ENCODE peak calls at places on chromosome 3, in eight cellular contexts. One of them, this sample, is unnamed.
A peak's percentile ranks its signal among the peaks of the same experiment; 100 is the strongest.

GRCh38 chr3:106560451-106560966 is 691.7 kb upstream of the CBLB start:
- DNase-seq in T-helper 1 cell: no peak
- DNase-seq in activated effector memory CD4-positive, alpha-beta T cell treated with Interleukin-2 at 50 U/mL for 16 hours: no peak
- DNase-seq in GM23338: no peak
- DNase-seq in brain microvascular endothelial cell: peak; percentile 36
- DNase-seq in SJSA1: no peak
- DNase-seq in left lung: no peak
- DNase-seq in Kasumi-1: no peak
- DNase-seq in this sample: peak; percentile 16

GRCh38 chr3:63918321-63918720 is 6.1 kb upstream of the SCAANT1 start:
- DNase-seq in T-helper 1 cell: no peak
- DNase-seq in activated effector memory CD4-positive, alpha-beta T cell treated with Interleukin-2 at 50 U/mL for 16 hours: no peak
- DNase-seq in GM23338: no peak
- DNase-seq in brain microvascular endothelial cell: peak; percentile 18
- DNase-seq in SJSA1: no peak
- DNase-seq in left lung: no peak
- DNase-seq in Kasumi-1: no peak
- DNase-seq in this sample: no peak

GRCh38 chr3:69354948-69355347 is 30.9 kb downstream of the FRMD4B start:
- DNase-seq in T-helper 1 cell: no peak
- DNase-seq in activated effector memory CD4-positive, alpha-beta T cell treated with Interleukin-2 at 50 U/mL for 16 hours: no peak
- DNase-seq in GM23338: no peak
- DNase-seq in brain microvascular endothelial cell: peak; percentile 34
- DNase-seq in SJSA1: no peak
- DNase-seq in left lung: no peak
- DNase-seq in Kasumi-1: no peak
- DNase-seq in this sample: peak; percentile 79

GRCh38 chr3:187012609-187013051 is 82.3 kb downstream of the ST6GAL1 start:
- DNase-seq in T-helper 1 cell: peak; percentile 29
- DNase-seq in activated effector memory CD4-positive, alpha-beta T cell treated with Interleukin-2 at 50 U/mL for 16 hours: no peak
- DNase-seq in GM23338: no peak
- DNase-seq in brain microvascular endothelial cell: no peak
- DNase-seq in SJSA1: no peak
- DNase-seq in left lung: no peak
- DNase-seq in Kasumi-1: no peak
- DNase-seq in this sample: peak; percentile 95

GRCh38 chr3:110526732-110527727 is 544.6 kb upstream of the NECTIN3 start:
- DNase-seq in T-helper 1 cell: no peak
- DNase-seq in activated effector memory CD4-positive, alpha-beta T cell treated with Interleukin-2 at 50 U/mL for 16 hours: no peak
- DNase-seq in GM23338: peak; percentile 61
- DNase-seq in brain microvascular endothelial cell: peak; percentile 94
- DNase-seq in SJSA1: peak; percentile 81
- DNase-seq in left lung: no peak
- DNase-seq in Kasumi-1: no peak
- DNase-seq in this sample: peak; percentile 82

GRCh38 chr3:176275113-176275512 is 922.2 kb downstream of the TBL1XR1 start:
- DNase-seq in T-helper 1 cell: no peak
- DNase-seq in activated effector memory CD4-positive, alpha-beta T cell treated with Interleukin-2 at 50 U/mL for 16 hours: no peak
- DNase-seq in GM23338: no peak
- DNase-seq in brain microvascular endothelial cell: no peak
- DNase-seq in SJSA1: no peak
- DNase-seq in left lung: no peak
- DNase-seq in Kasumi-1: no peak
- DNase-seq in this sample: no peak

GRCh38 chr3:112688819-112689218 is 47.9 kb upstream of the CCDC80 start:
- DNase-seq in T-helper 1 cell: no peak
- DNase-seq in activated effector memory CD4-positive, alpha-beta T cell treated with Interleukin-2 at 50 U/mL for 16 hours: no peak
- DNase-seq in GM23338: no peak
- DNase-seq in brain microvascular endothelial cell: no peak
- DNase-seq in SJSA1: no peak
- DNase-seq in left lung: no peak
- DNase-seq in Kasumi-1: no peak
- DNase-seq in this sample: no peak

GRCh38 chr3:8166013-8166412 is 335.6 kb upstream of the LMCD1 start:
- DNase-seq in T-helper 1 cell: no peak
- DNase-seq in activated effector memory CD4-positive, alpha-beta T cell treated with Interleukin-2 at 50 U/mL for 16 hours: no peak
- DNase-seq in GM23338: peak; percentile 10
- DNase-seq in brain microvascular endothelial cell: no peak
- DNase-seq in SJSA1: no peak
- DNase-seq in left lung: no peak
- DNase-seq in Kasumi-1: no peak
- DNase-seq in this sample: no peak

GRCh38 chr3:108569336-108569735 is 19.9 kb downstream of the CIP2A start:
- DNase-seq in T-helper 1 cell: no peak
- DNase-seq in activated effector memory CD4-positive, alpha-beta T cell treated with Interleukin-2 at 50 U/mL for 16 hours: no peak
- DNase-seq in GM23338: no peak
- DNase-seq in brain microvascular endothelial cell: no peak
- DNase-seq in SJSA1: no peak
- DNase-seq in left lung: no peak
- DNase-seq in Kasumi-1: no peak
- DNase-seq in this sample: no peak

GRCh38 chr3:33439421-33440327 is 531 bp downstream of the UBP1 start:
- DNase-seq in T-helper 1 cell: peak; percentile 38
- DNase-seq in activated effector memory CD4-positive, alpha-beta T cell treated with Interleukin-2 at 50 U/mL for 16 hours: peak; percentile 37
- DNase-seq in GM23338: peak; percentile 51
- DNase-seq in brain microvascular endothelial cell: peak; percentile 18
- DNase-seq in SJSA1: peak; percentile 50
- DNase-seq in left lung: peak; percentile 65
- DNase-seq in Kasumi-1: peak; percentile 20
- DNase-seq in this sample: peak; percentile 56

GRCh38 chr3:72258366-72258765 is 473.4 kb upstream of the PROK2 start:
- DNase-seq in T-helper 1 cell: no peak
- DNase-seq in activated effector memory CD4-positive, alpha-beta T cell treated with Interleukin-2 at 50 U/mL for 16 hours: no peak
- DNase-seq in GM23338: no peak
- DNase-seq in brain microvascular endothelial cell: no peak
- DNase-seq in SJSA1: no peak
- DNase-seq in left lung: no peak
- DNase-seq in Kasumi-1: no peak
- DNase-seq in this sample: no peak

GRCh38 chr3:58651268-58651667 is 15.3 kb downstream of the FAM3D start:
- DNase-seq in T-helper 1 cell: no peak
- DNase-seq in activated effector memory CD4-positive, alpha-beta T cell treated with Interleukin-2 at 50 U/mL for 16 hours: no peak
- DNase-seq in GM23338: no peak
- DNase-seq in brain microvascular endothelial cell: no peak
- DNase-seq in SJSA1: no peak
- DNase-seq in left lung: no peak
- DNase-seq in Kasumi-1: no peak
- DNase-seq in this sample: peak; percentile 92

GRCh38 chr3:128906031-128906803 is 26.8 kb downstream of the ACAD9 start:
- DNase-seq in T-helper 1 cell: no peak
- DNase-seq in activated effector memory CD4-positive, alpha-beta T cell treated with Interleukin-2 at 50 U/mL for 16 hours: no peak
- DNase-seq in GM23338: no peak
- DNase-seq in brain microvascular endothelial cell: no peak
- DNase-seq in SJSA1: no peak
- DNase-seq in left lung: no peak
- DNase-seq in Kasumi-1: no peak
- DNase-seq in this sample: no peak

GRCh38 chr3:123104550-123104949 is 37.7 kb downstream of the PDIA5 start:
- DNase-seq in T-helper 1 cell: no peak
- DNase-seq in activated effector memory CD4-positive, alpha-beta T cell treated with Interleukin-2 at 50 U/mL for 16 hours: no peak
- DNase-seq in GM23338: no peak
- DNase-seq in brain microvascular endothelial cell: peak; percentile 75
- DNase-seq in SJSA1: peak; percentile 80
- DNase-seq in left lung: no peak
- DNase-seq in Kasumi-1: no peak
- DNase-seq in this sample: peak; percentile 28

GRCh38 chr3:192851821-192852352 is 65.8 kb downstream of the MB21D2 start:
- DNase-seq in T-helper 1 cell: no peak
- DNase-seq in activated effector memory CD4-positive, alpha-beta T cell treated with Interleukin-2 at 50 U/mL for 16 hours: no peak
- DNase-seq in GM23338: no peak
- DNase-seq in brain microvascular endothelial cell: peak; percentile 33
- DNase-seq in SJSA1: peak; percentile 71
- DNase-seq in left lung: peak; percentile 56
- DNase-seq in Kasumi-1: peak; percentile 33
- DNase-seq in this sample: peak; percentile 92

GRCh38 chr3:175526609-175527280 is 667.6 kb downstream of the NAALADL2 start:
- DNase-seq in T-helper 1 cell: no peak
- DNase-seq in activated effector memory CD4-positive, alpha-beta T cell treated with Interleukin-2 at 50 U/mL for 16 hours: no peak
- DNase-seq in GM23338: peak; percentile 46
- DNase-seq in brain microvascular endothelial cell: no peak
- DNase-seq in SJSA1: no peak
- DNase-seq in left lung: no peak
- DNase-seq in Kasumi-1: peak; percentile 26
- DNase-seq in this sample: peak; percentile 40

GRCh38 chr3:120424506-120424905 is 26.3 kb downstream of the FSTL1 start:
- DNase-seq in T-helper 1 cell: no peak
- DNase-seq in activated effector memory CD4-positive, alpha-beta T cell treated with Interleukin-2 at 50 U/mL for 16 hours: no peak
- DNase-seq in GM23338: no peak
- DNase-seq in brain microvascular endothelial cell: no peak
- DNase-seq in SJSA1: no peak
- DNase-seq in left lung: no peak
- DNase-seq in Kasumi-1: no peak
- DNase-seq in this sample: no peak

GRCh38 chr3:102441832-102442231 is 7.0 kb downstream of the ZPLD1 start:
- DNase-seq in T-helper 1 cell: no peak
- DNase-seq in activated effector memory CD4-positive, alpha-beta T cell treated with Interleukin-2 at 50 U/mL for 16 hours: no peak
- DNase-seq in GM23338: peak; percentile 28
- DNase-seq in brain microvascular endothelial cell: no peak
- DNase-seq in SJSA1: no peak
- DNase-seq in left lung: no peak
- DNase-seq in Kasumi-1: no peak
- DNase-seq in this sample: no peak

GRCh38 chr3:52171577-52172261 is 17.5 kb upstream of the POC1A start:
- DNase-seq in T-helper 1 cell: no peak
- DNase-seq in activated effector memory CD4-positive, alpha-beta T cell treated with Interleukin-2 at 50 U/mL for 16 hours: no peak
- DNase-seq in GM23338: no peak
- DNase-seq in brain microvascular endothelial cell: peak; percentile 38
- DNase-seq in SJSA1: no peak
- DNase-seq in left lung: no peak
- DNase-seq in Kasumi-1: no peak
- DNase-seq in this sample: no peak

GRCh38 chr3:15309662-15310335 is 22.6 kb downstream of the SH3BP5 start:
- DNase-seq in T-helper 1 cell: no peak
- DNase-seq in activated effector memory CD4-positive, alpha-beta T cell treated with Interleukin-2 at 50 U/mL for 16 hours: no peak
- DNase-seq in GM23338: no peak
- DNase-seq in brain microvascular endothelial cell: peak; percentile 36
- DNase-seq in SJSA1: peak; percentile 73
- DNase-seq in left lung: no peak
- DNase-seq in Kasumi-1: no peak
- DNase-seq in this sample: peak; percentile 85

GRCh38 chr3:80733522-80734176 is 965.9 kb upstream of the ROBO1 start:
- DNase-seq in T-helper 1 cell: no peak
- DNase-seq in activated effector memory CD4-positive, alpha-beta T cell treated with Interleukin-2 at 50 U/mL for 16 hours: no peak
- DNase-seq in GM23338: no peak
- DNase-seq in brain microvascular endothelial cell: peak; percentile 94
- DNase-seq in SJSA1: no peak
- DNase-seq in left lung: no peak
- DNase-seq in Kasumi-1: peak; percentile 70
- DNase-seq in this sample: peak; percentile 100

GRCh38 chr3:100936931-100937330 is 56.3 kb downstream of the ABI3BP start:
- DNase-seq in T-helper 1 cell: no peak
- DNase-seq in activated effector memory CD4-positive, alpha-beta T cell treated with Interleukin-2 at 50 U/mL for 16 hours: no peak
- DNase-seq in GM23338: no peak
- DNase-seq in brain microvascular endothelial cell: no peak
- DNase-seq in SJSA1: no peak
- DNase-seq in left lung: no peak
- DNase-seq in Kasumi-1: no peak
- DNase-seq in this sample: no peak

GRCh38 chr3:80060664-80061063 is 292.9 kb upstream of the ROBO1 start:
- DNase-seq in T-helper 1 cell: no peak
- DNase-seq in activated effector memory CD4-positive, alpha-beta T cell treated with Interleukin-2 at 50 U/mL for 16 hours: no peak
- DNase-seq in GM23338: no peak
- DNase-seq in brain microvascular endothelial cell: no peak
- DNase-seq in SJSA1: no peak
- DNase-seq in left lung: no peak
- DNase-seq in Kasumi-1: no peak
- DNase-seq in this sample: peak; percentile 37

GRCh38 chr3:154981201-154981600 is 98.9 kb upstream of the MME start:
- DNase-seq in T-helper 1 cell: no peak
- DNase-seq in activated effector memory CD4-positive, alpha-beta T cell treated with Interleukin-2 at 50 U/mL for 16 hours: no peak
- DNase-seq in GM23338: no peak
- DNase-seq in brain microvascular endothelial cell: no peak
- DNase-seq in SJSA1: no peak
- DNase-seq in left lung: no peak
- DNase-seq in Kasumi-1: no peak
- DNase-seq in this sample: no peak

GRCh38 chr3:149449799-149450198 is 24.7 kb upstream of the TM4SF4 start:
- DNase-seq in T-helper 1 cell: no peak
- DNase-seq in activated effector memory CD4-positive, alpha-beta T cell treated with Interleukin-2 at 50 U/mL for 16 hours: no peak
- DNase-seq in GM23338: peak; percentile 20
- DNase-seq in brain microvascular endothelial cell: no peak
- DNase-seq in SJSA1: no peak
- DNase-seq in left lung: no peak
- DNase-seq in Kasumi-1: no peak
- DNase-seq in this sample: no peak

GRCh38 chr3:152199069-152199838 is 69.5 kb upstream of the MBNL1 start:
- DNase-seq in T-helper 1 cell: no peak
- DNase-seq in activated effector memory CD4-positive, alpha-beta T cell treated with Interleukin-2 at 50 U/mL for 16 hours: no peak
- DNase-seq in GM23338: no peak
- DNase-seq in brain microvascular endothelial cell: no peak
- DNase-seq in SJSA1: no peak
- DNase-seq in left lung: no peak
- DNase-seq in Kasumi-1: no peak
- DNase-seq in this sample: no peak

GRCh38 chr3:176906046-176906905 is 291.0 kb downstream of the TBL1XR1 start:
- DNase-seq in T-helper 1 cell: no peak
- DNase-seq in activated effector memory CD4-positive, alpha-beta T cell treated with Interleukin-2 at 50 U/mL for 16 hours: no peak
- DNase-seq in GM23338: peak; percentile 24
- DNase-seq in brain microvascular endothelial cell: peak; percentile 52
- DNase-seq in SJSA1: no peak
- DNase-seq in left lung: no peak
- DNase-seq in Kasumi-1: no peak
- DNase-seq in this sample: peak; percentile 88

GRCh38 chr3:135159848-135160247 is 364.8 kb downstream of the EPHB1 start:
- DNase-seq in T-helper 1 cell: no peak
- DNase-seq in activated effector memory CD4-positive, alpha-beta T cell treated with Interleukin-2 at 50 U/mL for 16 hours: no peak
- DNase-seq in GM23338: no peak
- DNase-seq in brain microvascular endothelial cell: no peak
- DNase-seq in SJSA1: no peak
- DNase-seq in left lung: no peak
- DNase-seq in Kasumi-1: no peak
- DNase-seq in this sample: no peak

GRCh38 chr3:150577854-150578253 is 25.3 kb upstream of the SELENOT start:
- DNase-seq in T-helper 1 cell: no peak
- DNase-seq in activated effector memory CD4-positive, alpha-beta T cell treated with Interleukin-2 at 50 U/mL for 16 hours: no peak
- DNase-seq in GM23338: no peak
- DNase-seq in brain microvascular endothelial cell: no peak
- DNase-seq in SJSA1: no peak
- DNase-seq in left lung: no peak
- DNase-seq in Kasumi-1: peak; percentile 12
- DNase-seq in this sample: peak; percentile 43

GRCh38 chr3:196990654-196991053 is 22.0 kb upstream of the PIGZ start:
- DNase-seq in T-helper 1 cell: no peak
- DNase-seq in activated effector memory CD4-positive, alpha-beta T cell treated with Interleukin-2 at 50 U/mL for 16 hours: no peak
- DNase-seq in GM23338: no peak
- DNase-seq in brain microvascular endothelial cell: no peak
- DNase-seq in SJSA1: no peak
- DNase-seq in left lung: no peak
- DNase-seq in Kasumi-1: no peak
- DNase-seq in this sample: no peak

GRCh38 chr3:154819491-154819890 is 260.6 kb upstream of the MME start:
- DNase-seq in T-helper 1 cell: no peak
- DNase-seq in activated effector memory CD4-positive, alpha-beta T cell treated with Interleukin-2 at 50 U/mL for 16 hours: no peak
- DNase-seq in GM23338: no peak
- DNase-seq in brain microvascular endothelial cell: no peak
- DNase-seq in SJSA1: no peak
- DNase-seq in left lung: no peak
- DNase-seq in Kasumi-1: no peak
- DNase-seq in this sample: no peak

This sample was measured in endothelial cell of umbilical vein.